ENCODE peak calls at places on chromosomes 3 and 15, in seven cellular contexts. D is HepG2, Z is K562, B is HCT116, G is SK-N-SH, Y is H1, N is GM12878. X is an unnamed sample.
A peak's percentile ranks its signal among the peaks of the same experiment; 100 is the strongest.

GRCh38 chr15:22925875-22926274 is 54.3 kb downstream of the CYFIP1 start:
- DNase-seq in D (no peak), Z (no peak), B (no peak), G (no peak), Y (no peak), N (no peak), X (no peak)

GRCh38 chr3:47781326-47781684 is 388 bp downstream of the SMARCC1 start:
- DNase-seq in D (no peak), Z (peak; percentile 83), B (no peak), G (peak; percentile 86), Y (peak; percentile 73), N (no peak), X (no peak)

GRCh38 chr3:134897391-134898131 is 102.5 kb downstream of the EPHB1 start:
- DNase-seq in D (no peak), Z (no peak), B (no peak), G (no peak), Y (no peak), N (no peak), X (no peak)

GRCh38 chr3:46187876-46188275 is 20.2 kb downstream of the CCR1 start:
- DNase-seq in D (no peak), Z (peak; percentile 8), B (peak; percentile 7), G (no peak), Y (no peak), N (no peak), X (no peak)

GRCh38 chr15:85772668-85773067 is 22.1 kb downstream of the KLHL25 start:
- DNase-seq in D (no peak), Z (no peak), B (no peak), G (no peak), Y (no peak), N (no peak), X (no peak)

GRCh38 chr3:132222868-132223538 is 94.2 kb upstream of the ACP3 start:
- DNase-seq in D (no peak), Z (no peak), B (no peak), G (peak; percentile 8), Y (no peak), N (no peak), X (no peak)

GRCh38 chr3:17951241-17951640 is 208.8 kb upstream of the TBC1D5 start:
- DNase-seq in D (no peak), Z (no peak), B (no peak), G (no peak), Y (no peak), N (no peak), X (no peak)

GRCh38 chr3:44939581-44940036 is 36.4 kb downstream of the ZDHHC3 start:
- DNase-seq in D (no peak), Z (no peak), B (no peak), G (no peak), Y (no peak), N (no peak), X (no peak)

GRCh38 chr15:38017721-38018120 is 83.3 kb downstream of the TMCO5A start:
- DNase-seq in D (no peak), Z (peak; percentile 20), B (no peak), G (no peak), Y (no peak), N (peak; percentile 24), X (no peak)

GRCh38 chr15:36571301-36571700 is 8.1 kb upstream of the CDIN1 start:
- DNase-seq in D (no peak), Z (no peak), B (no peak), G (no peak), Y (no peak), N (no peak), X (no peak)

GRCh38 chr3:193640728-193641127 is 47.7 kb downstream of the OPA1 start:
- DNase-seq in D (no peak), Z (no peak), B (no peak), G (no peak), Y (no peak), N (no peak), X (no peak)

GRCh38 chr3:196080997-196081833 is 675 bp downstream of the TFRC start:
- DNase-seq in D (peak; percentile 35), Z (peak; percentile 69), B (no peak), G (peak; percentile 78), Y (peak; percentile 71), N (no peak), X (peak; percentile 90)

GRCh38 chr3:186931487-186932280 is 1.4 kb downstream of the ST6GAL1 start:
- DNase-seq in D (peak; percentile 78), Z (peak; percentile 72), B (no peak), G (peak; percentile 34), Y (peak; percentile 60), N (no peak), X (peak; percentile 63)

GRCh38 chr15:78750566-78750965 is 60.7 kb downstream of the ADAMTS7 start:
- DNase-seq in D (no peak), Z (no peak), B (no peak), G (no peak), Y (no peak), N (no peak), X (no peak)

GRCh38 chr3:16928386-16929132 is 43.8 kb downstream of the PLCL2 start:
- DNase-seq in D (no peak), Z (no peak), B (no peak), G (no peak), Y (no peak), N (no peak), X (no peak)

GRCh38 chr3:37114251-37115145 is 59.9 kb downstream of the LRRFIP2 start:
- DNase-seq in D (no peak), Z (no peak), B (no peak), G (no peak), Y (no peak), N (no peak), X (no peak)

GRCh38 chr3:18556503-18556902 is 131.4 kb upstream of the SATB1 start:
- DNase-seq in D (no peak), Z (no peak), B (no peak), G (no peak), Y (no peak), N (peak; percentile 39), X (no peak)

GRCh38 chr15:65184305-65184943 is 718 bp downstream of the CLPX start:
- DNase-seq in D (peak; percentile 64), Z (peak; percentile 72), B (no peak), G (peak; percentile 70), Y (peak; percentile 79), N (no peak), X (peak; percentile 52)

GRCh38 chr3:183306798-183307671 is 54.0 kb downstream of the B3GNT5 start:
- DNase-seq in D (no peak), Z (peak; percentile 80), B (no peak), G (no peak), Y (no peak), N (peak; percentile 21), X (peak; percentile 80)

GRCh38 chr15:78103406-78104118 is 11.2 kb downstream of the SH2D7 start:
- DNase-seq in D (no peak), Z (no peak), B (no peak), G (no peak), Y (no peak), N (peak; percentile 67), X (no peak)

GRCh38 chr3:160857476-160857875 is 101.4 kb downstream of the PPM1L start:
- DNase-seq in D (no peak), Z (no peak), B (no peak), G (no peak), Y (no peak), N (no peak), X (no peak)

GRCh38 chr3:24520941-24521305 is 26.3 kb upstream of the THRB start:
- DNase-seq in D (peak; percentile 16), Z (no peak), B (no peak), G (no peak), Y (no peak), N (no peak), X (peak; percentile 47)

GRCh38 chr3:195270350-195271115 is 426 bp downstream of the XXYLT1 start:
- DNase-seq in D (peak; percentile 45), Z (peak; percentile 81), B (peak; percentile 26), G (peak; percentile 72), Y (peak; percentile 84), N (no peak), X (peak; percentile 62)

GRCh38 chr15:62449638-62450037 is 284.6 kb upstream of the C2CD4B start:
- DNase-seq in D (no peak), Z (no peak), B (no peak), G (no peak), Y (no peak), N (no peak), X (no peak)

DNA sequence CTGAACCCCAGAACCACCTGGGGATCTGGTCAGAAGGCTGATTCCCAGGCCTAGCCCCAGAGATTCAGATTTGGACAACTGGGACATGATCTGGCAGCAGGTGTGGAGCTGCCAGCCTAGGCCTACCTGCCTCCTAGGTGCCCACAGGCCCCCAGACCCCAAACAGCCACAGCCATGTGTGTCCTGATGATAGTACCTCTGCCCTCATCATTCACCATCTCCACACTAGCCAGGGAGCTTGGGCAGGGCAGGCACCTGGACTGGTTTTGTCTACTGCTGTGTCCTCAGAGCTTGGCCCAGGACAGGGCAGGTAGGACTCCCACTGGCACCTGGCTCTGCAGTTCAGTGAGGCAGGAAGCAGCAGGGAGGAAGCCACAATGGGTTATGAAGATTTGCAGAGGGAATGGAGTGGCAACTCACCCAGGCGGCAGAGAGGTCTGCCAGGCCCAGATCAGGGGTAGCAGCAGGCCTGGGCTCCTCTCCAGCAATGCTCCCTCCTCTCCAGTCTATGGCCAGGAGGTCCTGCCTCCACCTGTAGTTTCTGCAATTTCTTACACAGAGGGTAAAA is 34.8 kb downstream of the HMCES start:
- DNase-seq in D (no peak), Z (no peak), B (no peak), G (no peak), Y (no peak), N (no peak), X (no peak)
- TF ChIP-seq JUND in D (no peak), Z (no peak), B (no peak), G (no peak), Y (no peak), N (no peak), X (no peak)

GRCh38 chr3:4690277-4690676 is 197.1 kb downstream of the ITPR1 start:
- DNase-seq in D (no peak), Z (no peak), B (no peak), G (no peak), Y (no peak), N (no peak), X (no peak)

GRCh38 chr3:4693620-4694019 is 200.5 kb downstream of the ITPR1 start:
- DNase-seq in D (no peak), Z (no peak), B (no peak), G (no peak), Y (no peak), N (peak; percentile 24), X (no peak)

GRCh38 chr3:4698125-4698821 is 205.1 kb downstream of the ITPR1 start:
- DNase-seq in D (no peak), Z (no peak), B (no peak), G (no peak), Y (no peak), N (no peak), X (no peak)

GRCh38 chr3:4695846-4696245 is 202.7 kb downstream of the ITPR1 start:
- DNase-seq in D (no peak), Z (no peak), B (no peak), G (no peak), Y (no peak), N (no peak), X (no peak)

GRCh38 chr3:4696266-4696665 is 203.1 kb downstream of the ITPR1 start:
- DNase-seq in D (no peak), Z (no peak), B (no peak), G (no peak), Y (no peak), N (no peak), X (no peak)
- TF ChIP-seq JUND in D (no peak), Z (no peak), B (no peak), G (no peak), Y (no peak), N (no peak), X (no peak)

GRCh38 chr3:42802876-42803799 is 1.2 kb downstream of the HIGD1A start:
- DNase-seq in D (peak; percentile 33), Z (peak; percentile 64), B (no peak), G (peak; percentile 34), Y (peak; percentile 58), N (no peak), X (peak; percentile 57)
- TF ChIP-seq JUND in D (no peak), Z (no peak), B (no peak), G (no peak), Y (no peak), N (no peak), X (no peak)

GRCh38 chr3:88775026-88775690 is 332.3 kb upstream of the EPHA3 start:
- DNase-seq in D (no peak), Z (no peak), B (no peak), G (no peak), Y (no peak), N (no peak), X (no peak)
- TF ChIP-seq JUND in D (no peak), Z (no peak), B (no peak), G (no peak), Y (no peak), N (no peak), X (no peak)